ENCODE peak calls at places on chromosomes 5 and 9, in four cellular contexts. H, L, S and J are unnamed samples.

GRCh38 chr9:93670208-93671029 is 94.0 kb downstream of the PHF2 start:
- DNase-seq in H (no peak), L (no peak), S (no peak), J (no peak)

GRCh38 chr5:15326932-15327331 is 173.0 kb upstream of the FBXL7 start:
- DNase-seq in H (no peak), S (no peak), L (no peak), J (no peak)

GRCh38 chr5:39399135-39400036 is 25.4 kb downstream of the DAB2 start:
- DNase-seq in S (no peak), L (no peak), H (no peak), J (no peak)

GRCh38 chr9:128143409-128144238 is 5.6 kb upstream of the LCN2 start:
- DNase-seq in L (no peak), S (no peak), H (no peak), J (no peak)

GRCh38 chr5:139561655-139562451 is 714 bp downstream of the UBE2D2 start:
- DNase-seq in H (peak), L (peak), S (no peak), J (peak)

GRCh38 chr5:167623354-167623753 is 668.1 kb upstream of the WWC1 start:
- DNase-seq in S (no peak), L (no peak), H (no peak), J (no peak)

GRCh38 chr5:167661605-167662004 is 629.8 kb upstream of the WWC1 start:
- DNase-seq in H (no peak), L (no peak), S (no peak), J (no peak)

GRCh38 chr5:122420126-122420525 is 108.1 kb downstream of the SNCAIP start:
- DNase-seq in S (no peak), L (no peak), H (no peak), J (no peak)

GRCh38 chr5:35089688-35090314 is 42.1 kb upstream of the AGXT2 start:
- DNase-seq in L (peak), H (peak), S (peak), J (peak)

GRCh38 chr9:26955921-26956886 is at the start of gene IFT74:
- DNase-seq in L (peak), H (peak), S (peak), J (peak)

GRCh38 chr9:136204838-136205706 is at the start of gene LHX3:
- DNase-seq in S (no peak), H (no peak), L (no peak), J (no peak)